ENCODE peak calls at places on chromosomes 13 and 19, in six cellular contexts. One of them, this sample, is unnamed.

GRCh38 chr19:32896516-32897214 is 27.1 kb upstream of the SLC7A9 start:
- DNase-seq in A549: no peak
- DNase-seq in IMR-90: peak
- DNase-seq in K562: no peak
- DNase-seq in HEK293T: no peak
- DNase-seq in GM12878: no peak
- DNase-seq in this sample: no peak

GRCh38 chr13:84867246-84867645 is 932.0 kb downstream of the SLITRK6 start:
- DNase-seq in A549: no peak
- DNase-seq in IMR-90: no peak
- DNase-seq in K562: no peak
- DNase-seq in HEK293T: no peak
- DNase-seq in GM12878: no peak
- DNase-seq in this sample: peak

GRCh38 chr19:48363810-48364563 is at the start of the genes SYNGR4 and TMEM143:
- DNase-seq in A549: peak
- DNase-seq in IMR-90: peak
- DNase-seq in K562: peak
- DNase-seq in HEK293T: peak
- DNase-seq in GM12878: peak
- DNase-seq in this sample: peak

GRCh38 chr19:748274-748598 is 2.7 kb upstream of the MISP start:
- DNase-seq in A549: no peak
- DNase-seq in IMR-90: no peak
- DNase-seq in K562: peak
- DNase-seq in HEK293T: no peak
- DNase-seq in GM12878: no peak
- DNase-seq in this sample: no peak

GRCh38 chr13:101545521-101545920 is 93.0 kb downstream of the ITGBL1 start:
- DNase-seq in A549: no peak
- DNase-seq in IMR-90: peak
- DNase-seq in K562: no peak
- DNase-seq in HEK293T: no peak
- DNase-seq in GM12878: no peak
- DNase-seq in this sample: no peak

GRCh38 chr19:52942371-52943133 is 19.3 kb upstream of the ZNF888 start:
- DNase-seq in A549: no peak
- DNase-seq in IMR-90: peak
- DNase-seq in K562: peak
- DNase-seq in HEK293T: peak
- DNase-seq in GM12878: peak
- DNase-seq in this sample: peak

GRCh38 chr13:63700366-63700765 is 2284.7 kb upstream of the PCDH20 start:
- DNase-seq in A549: no peak
- DNase-seq in IMR-90: no peak
- DNase-seq in K562: no peak
- DNase-seq in HEK293T: no peak
- DNase-seq in GM12878: no peak
- DNase-seq in this sample: no peak

GRCh38 chr19:7067716-7068115 is 1.8 kb upstream of the ZNF557 start:
- DNase-seq in A549: no peak
- DNase-seq in IMR-90: peak
- DNase-seq in K562: no peak
- DNase-seq in HEK293T: no peak
- DNase-seq in GM12878: no peak
- DNase-seq in this sample: no peak

GRCh38 chr13:80082396-80083096 is 258.4 kb downstream of the SPRY2 start:
- DNase-seq in A549: no peak
- DNase-seq in IMR-90: peak
- DNase-seq in K562: no peak
- DNase-seq in HEK293T: no peak
- DNase-seq in GM12878: no peak
- DNase-seq in this sample: no peak

GRCh38 chr13:93724187-93724586 is 497.6 kb downstream of the GPC6 start:
- DNase-seq in A549: no peak
- DNase-seq in IMR-90: peak
- DNase-seq in K562: no peak
- DNase-seq in HEK293T: no peak
- DNase-seq in GM12878: no peak
- DNase-seq in this sample: no peak

GRCh38 chr13:93726173-93727019 is 499.8 kb downstream of the GPC6 start:
- DNase-seq in A549: no peak
- DNase-seq in IMR-90: no peak
- DNase-seq in K562: no peak
- DNase-seq in HEK293T: peak
- DNase-seq in GM12878: no peak
- DNase-seq in this sample: no peak

GRCh38 chr13:93721483-93721882 is 494.9 kb downstream of the GPC6 start:
- DNase-seq in A549: no peak
- DNase-seq in IMR-90: no peak
- DNase-seq in K562: no peak
- DNase-seq in HEK293T: no peak
- DNase-seq in GM12878: no peak
- DNase-seq in this sample: no peak

GRCh38 chr13:93727301-93728141 is 500.9 kb downstream of the GPC6 start:
- DNase-seq in A549: no peak
- DNase-seq in IMR-90: peak
- DNase-seq in K562: no peak
- DNase-seq in HEK293T: no peak
- DNase-seq in GM12878: no peak
- DNase-seq in this sample: peak

DNA sequence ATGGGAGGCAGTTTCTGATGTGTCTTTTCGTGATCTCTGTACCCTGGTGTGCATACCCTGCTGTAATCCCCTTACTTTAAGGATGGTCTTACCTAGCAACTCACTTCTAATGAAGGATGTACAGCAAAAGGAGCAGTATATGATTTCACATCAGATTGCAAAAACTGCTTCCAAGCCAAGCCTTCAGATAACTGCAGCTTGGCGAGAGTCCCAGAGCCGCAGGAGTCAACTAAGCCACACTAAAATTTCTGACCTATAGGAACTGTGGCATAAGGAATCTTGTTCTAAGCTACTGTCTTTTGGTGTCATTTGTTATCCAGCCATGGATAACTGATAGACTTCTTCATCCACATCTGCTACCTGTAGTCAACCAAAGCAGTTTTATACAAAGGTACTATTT is 496.7 kb downstream of the GPC6 start:
- DNase-seq in A549: no peak
- DNase-seq in IMR-90: peak
- DNase-seq in K562: no peak
- DNase-seq in HEK293T: no peak
- DNase-seq in GM12878: no peak
- DNase-seq in this sample: no peak
- TF ChIP-seq BHLHE40 in A549: no peak
- TF ChIP-seq BHLHE40 in IMR-90: no peak
- TF ChIP-seq BHLHE40 in K562: no peak
- TF ChIP-seq BHLHE40 in HEK293T: no peak
- TF ChIP-seq BHLHE40 in GM12878: no peak
- TF ChIP-seq BHLHE40 in this sample: no peak

DNA sequence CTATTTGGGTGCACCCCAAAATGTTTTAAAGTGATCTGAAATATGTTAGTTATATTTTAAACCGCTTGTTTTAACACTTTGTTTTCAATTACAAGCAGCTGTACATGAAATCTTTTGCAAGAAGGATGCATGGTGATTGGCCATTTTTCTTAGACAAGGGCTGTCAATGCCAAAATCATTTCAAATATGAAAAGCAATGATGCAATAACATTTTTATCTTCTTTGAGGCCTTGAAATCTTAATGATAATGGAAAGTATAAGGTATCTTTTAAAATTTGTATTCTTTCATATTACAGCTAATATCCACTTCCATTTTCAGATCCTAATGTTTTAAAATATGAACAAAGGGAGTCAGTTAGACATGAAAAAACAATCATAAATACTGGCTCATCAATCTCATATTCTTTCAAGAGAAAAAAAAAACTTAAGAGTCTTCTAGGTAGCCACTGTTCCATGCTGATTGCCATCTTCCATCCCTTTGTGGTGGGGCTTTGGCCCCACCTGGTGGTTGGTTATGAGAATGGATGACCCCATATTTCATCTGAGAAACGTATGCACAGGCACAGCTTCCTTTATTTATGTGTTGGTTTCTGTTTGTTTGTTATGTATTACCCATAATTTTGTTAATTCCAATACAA is 330.3 kb upstream of the MIR17HG start:
- DNase-seq in A549: peak
- DNase-seq in IMR-90: peak
- DNase-seq in K562: peak
- DNase-seq in HEK293T: peak
- DNase-seq in GM12878: peak
- DNase-seq in this sample: no peak
- TF ChIP-seq BHLHE40 in A549: no peak
- TF ChIP-seq BHLHE40 in IMR-90: no peak
- TF ChIP-seq BHLHE40 in K562: peak
- TF ChIP-seq BHLHE40 in HEK293T: no peak
- TF ChIP-seq BHLHE40 in GM12878: no peak
- TF ChIP-seq BHLHE40 in this sample: no peak

GRCh38 chr19:46080561-46080960 is 39.8 kb upstream of the IGFL4 start:
- DNase-seq in A549: no peak
- DNase-seq in IMR-90: peak
- DNase-seq in K562: no peak
- DNase-seq in HEK293T: no peak
- DNase-seq in GM12878: no peak
- DNase-seq in this sample: no peak

GRCh38 chr19:46073268-46073922 is 32.6 kb upstream of the IGFL4 start:
- DNase-seq in A549: no peak
- DNase-seq in IMR-90: peak
- DNase-seq in K562: no peak
- DNase-seq in HEK293T: no peak
- DNase-seq in GM12878: no peak
- DNase-seq in this sample: no peak

GRCh38 chr19:46077815-46078167 is 37.0 kb upstream of the IGFL4 start:
- DNase-seq in A549: no peak
- DNase-seq in IMR-90: no peak
- DNase-seq in K562: no peak
- DNase-seq in HEK293T: no peak
- DNase-seq in GM12878: no peak
- DNase-seq in this sample: no peak

GRCh38 chr19:46076031-46076880 is 35.5 kb upstream of the IGFL4 start:
- DNase-seq in A549: no peak
- DNase-seq in IMR-90: no peak
- DNase-seq in K562: no peak
- DNase-seq in HEK293T: no peak
- DNase-seq in GM12878: no peak
- DNase-seq in this sample: no peak

DNA sequence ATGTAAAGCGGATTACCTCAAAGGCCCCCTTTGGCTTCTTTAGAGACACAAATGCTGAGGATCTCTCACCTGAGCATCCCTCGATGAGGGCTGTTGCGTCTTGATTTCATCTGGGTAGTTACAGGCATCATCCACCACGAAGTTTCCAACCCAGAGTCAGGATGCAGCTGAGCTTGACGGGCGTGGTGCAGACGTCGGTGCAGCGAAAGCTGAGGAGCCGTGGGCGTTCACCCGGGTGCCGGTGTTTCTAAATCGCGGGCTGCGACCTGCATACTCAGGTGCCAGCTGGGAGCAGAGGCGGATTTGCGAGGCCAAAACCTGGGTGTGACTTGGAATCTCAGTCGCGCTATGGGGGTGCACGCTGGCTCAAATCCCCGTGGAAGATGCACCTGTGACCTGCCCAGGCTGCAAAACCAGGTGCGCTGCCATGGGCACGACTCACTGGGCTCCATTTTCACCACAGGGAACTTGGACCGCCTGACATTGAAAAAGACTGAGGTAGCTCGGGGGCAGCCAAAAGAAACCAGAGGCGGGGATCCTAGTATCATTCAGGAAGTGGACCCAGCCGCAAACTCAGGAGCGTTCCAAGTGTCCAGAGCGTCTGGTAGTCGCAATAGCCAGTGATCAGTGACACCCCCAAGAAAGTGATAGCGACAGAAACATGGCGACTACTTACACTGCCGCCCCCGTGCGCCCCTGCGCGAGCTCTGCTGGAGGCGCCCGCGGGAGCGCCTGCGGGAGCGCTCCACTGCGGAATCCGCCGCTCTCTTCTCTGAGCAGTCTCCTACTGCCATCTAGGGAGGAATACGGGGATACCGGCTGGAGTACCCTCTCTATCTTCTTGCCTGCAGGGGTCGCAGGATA is 36.4 kb upstream of the IGFL4 start:
- DNase-seq in A549: peak
- DNase-seq in IMR-90: peak
- DNase-seq in K562: peak
- DNase-seq in HEK293T: peak
- DNase-seq in GM12878: no peak
- DNase-seq in this sample: peak
- TF ChIP-seq BHLHE40 in A549: no peak
- TF ChIP-seq BHLHE40 in IMR-90: no peak
- TF ChIP-seq BHLHE40 in K562: no peak
- TF ChIP-seq BHLHE40 in HEK293T: no peak
- TF ChIP-seq BHLHE40 in GM12878: no peak
- TF ChIP-seq BHLHE40 in this sample: no peak

DNA sequence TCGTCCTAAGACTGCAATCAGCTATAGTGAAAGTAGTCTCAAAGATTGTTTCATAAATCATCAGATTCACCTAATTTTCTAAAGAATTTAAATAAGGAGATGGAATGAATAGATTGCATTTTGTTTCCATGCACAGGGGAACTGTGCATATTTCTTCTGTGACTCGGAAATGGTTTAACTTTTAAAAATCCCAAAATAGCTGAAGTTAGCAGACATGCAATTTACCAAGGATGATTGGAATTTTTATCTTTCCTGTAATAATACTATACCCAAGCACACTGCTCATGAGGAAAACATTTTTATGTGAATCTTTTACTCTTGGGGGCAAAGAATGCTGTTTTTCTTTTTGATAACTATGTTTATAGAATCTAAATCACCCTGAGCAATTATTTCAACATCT is 15.0 kb upstream of the LMO7 start:
- DNase-seq in A549: no peak
- DNase-seq in IMR-90: peak
- DNase-seq in K562: no peak
- DNase-seq in HEK293T: no peak
- DNase-seq in GM12878: no peak
- DNase-seq in this sample: no peak
- TF ChIP-seq BHLHE40 in A549: no peak
- TF ChIP-seq BHLHE40 in IMR-90: no peak
- TF ChIP-seq BHLHE40 in K562: no peak
- TF ChIP-seq BHLHE40 in HEK293T: no peak
- TF ChIP-seq BHLHE40 in GM12878: no peak
- TF ChIP-seq BHLHE40 in this sample: no peak

GRCh38 chr19:3492131-3492839 is 8.2 kb downstream of the DOHH start:
- DNase-seq in A549: no peak
- DNase-seq in IMR-90: no peak
- DNase-seq in K562: no peak
- DNase-seq in HEK293T: no peak
- DNase-seq in GM12878: no peak
- DNase-seq in this sample: no peak
- TF ChIP-seq BHLHE40 in A549: no peak
- TF ChIP-seq BHLHE40 in IMR-90: no peak
- TF ChIP-seq BHLHE40 in K562: no peak
- TF ChIP-seq BHLHE40 in HEK293T: no peak
- TF ChIP-seq BHLHE40 in GM12878: no peak
- TF ChIP-seq BHLHE40 in this sample: no peak

GRCh38 chr13:26946675-26947342 is 186.2 kb upstream of the GPR12 start:
- DNase-seq in A549: peak
- DNase-seq in IMR-90: peak
- DNase-seq in K562: peak
- DNase-seq in HEK293T: peak
- DNase-seq in GM12878: peak
- DNase-seq in this sample: peak
- TF ChIP-seq BHLHE40 in A549: no peak
- TF ChIP-seq BHLHE40 in IMR-90: no peak
- TF ChIP-seq BHLHE40 in K562: no peak
- TF ChIP-seq BHLHE40 in HEK293T: no peak
- TF ChIP-seq BHLHE40 in GM12878: no peak
- TF ChIP-seq BHLHE40 in this sample: no peak